ENCODE peak calls at places on chromosomes 13 and 19, in five cellular contexts. P is CD4-positive, alpha-beta T cell; L is fibroblast of lung; C is ovary; Q is upper lobe of left lung. O is an unnamed sample.
A peak's percentile ranks its signal among the peaks of the same experiment; 100 is the strongest.

GRCh38 chr19:7744199-7744786 is 3.0 kb downstream of the CD209 start:
- DNase-seq in C (no peak), Q (no peak), L (no peak), P (no peak), O (no peak)

GRCh38 chr19:6639439-6639838 is 30.5 kb downstream of the TNFSF14 start:
- DNase-seq in P (no peak), Q (no peak), L (no peak), C (no peak), O (peak; percentile 56)

GRCh38 chr13:31807090-31807541 is 67.8 kb downstream of the RXFP2 start:
- DNase-seq in Q (no peak), P (peak; percentile 9), L (no peak), C (no peak), O (no peak)

GRCh38 chr19:2575734-2576481 is 100.0 kb downstream of the GADD45B start:
- DNase-seq in C (peak; percentile 79), Q (peak; percentile 88), P (no peak), L (peak; percentile 91), O (no peak)

GRCh38 chr19:46840157-46840942 is 10.3 kb downstream of the AP2S1 start:
- DNase-seq in C (peak; percentile 71), L (peak; percentile 76), P (peak; percentile 25), Q (no peak), O (no peak)

GRCh38 chr19:16970821-16971220 is 55.8 kb downstream of the CPAMD8 start:
- DNase-seq in L (no peak), Q (no peak), P (no peak), C (no peak), O (no peak)

GRCh38 chr13:84831666-84832657 is 949.7 kb upstream of the SLITRK1 start:
- DNase-seq in C (peak; percentile 17), P (no peak), L (no peak), Q (peak; percentile 48), O (no peak)

GRCh38 chr13:48570225-48570828 is 37.4 kb upstream of the RCBTB2 start:
- DNase-seq in L (no peak), P (no peak), C (no peak), Q (no peak), O (no peak)

GRCh38 chr19:45947926-45948325 is 25.7 kb downstream of the NOVA2 start:
- DNase-seq in C (no peak), P (no peak), L (no peak), Q (no peak), O (peak; percentile 10)

GRCh38 chr13:23619073-23619855 is 49.1 kb downstream of the TNFRSF19 start:
- DNase-seq in C (no peak), L (no peak), Q (no peak), P (no peak), O (no peak)

GRCh38 chr13:53321301-53321700 is 292.7 kb downstream of the OLFM4 start:
- DNase-seq in C (no peak), L (no peak), Q (no peak), P (no peak), O (no peak)

GRCh38 chr13:49022472-49023144 is 46.9 kb downstream of the FNDC3A start:
- DNase-seq in P (no peak), C (no peak), L (peak; percentile 42), Q (no peak), O (no peak)

GRCh38 chr19:58059003-58059671 is at the start of gene ZNF135:
- DNase-seq in C (peak; percentile 93), L (peak; percentile 90), P (peak; percentile 22), Q (peak; percentile 95), O (no peak)

GRCh38 chr13:106133025-106133424 is 402.4 kb downstream of the EFNB2 start:
- DNase-seq in C (no peak), P (no peak), Q (no peak), L (peak; percentile 75), O (peak; percentile 41)

GRCh38 chr13:27868639-27869435 is 51.0 kb upstream of the PDX1 start:
- DNase-seq in Q (no peak), C (no peak), L (peak; percentile 8), P (no peak), O (no peak)

GRCh38 chr13:106680796-106681482 is 113.0 kb upstream of the ARGLU1 start:
- DNase-seq in P (no peak), L (no peak), Q (peak; percentile 8), C (no peak), O (no peak)

GRCh38 chr19:823565-824121 is 1.9 kb upstream of the PLPPR3 start:
- DNase-seq in L (no peak), Q (no peak), C (no peak), P (no peak), O (no peak)

GRCh38 chr19:29779921-29780320 is 31.9 kb upstream of the CCNE1 start:
- DNase-seq in L (no peak), Q (no peak), P (no peak), C (no peak), O (no peak)

GRCh38 chr13:103275708-103276107 is 209.5 kb upstream of the SLC10A2 start:
- DNase-seq in L (no peak), P (no peak), C (no peak), Q (no peak), O (no peak)

GRCh38 chr19:43316591-43317319 is 36.7 kb upstream of the CD177 start:
- DNase-seq in Q (peak; percentile 39), P (no peak), C (no peak), L (peak; percentile 9), O (no peak)

GRCh38 chr13:40352385-40352778 is 314.1 kb downstream of the FOXO1 start:
- DNase-seq in L (peak; percentile 88), Q (no peak), P (no peak), C (no peak), O (no peak)

GRCh38 chr19:14366529-14366928 is 14.7 kb upstream of the ADGRE5 start:
- DNase-seq in Q (no peak), P (peak; percentile 92), C (no peak), L (peak; percentile 81), O (no peak)

GRCh38 chr13:28340272-28340793 is 154.6 kb downstream of the FLT1 start:
- DNase-seq in Q (no peak), L (no peak), C (no peak), P (no peak), O (no peak)

GRCh38 chr13:109105899-109106298 is 476.5 kb downstream of the MYO16 start:
- DNase-seq in L (peak; percentile 21), C (no peak), P (no peak), Q (no peak), O (no peak)

DNA sequence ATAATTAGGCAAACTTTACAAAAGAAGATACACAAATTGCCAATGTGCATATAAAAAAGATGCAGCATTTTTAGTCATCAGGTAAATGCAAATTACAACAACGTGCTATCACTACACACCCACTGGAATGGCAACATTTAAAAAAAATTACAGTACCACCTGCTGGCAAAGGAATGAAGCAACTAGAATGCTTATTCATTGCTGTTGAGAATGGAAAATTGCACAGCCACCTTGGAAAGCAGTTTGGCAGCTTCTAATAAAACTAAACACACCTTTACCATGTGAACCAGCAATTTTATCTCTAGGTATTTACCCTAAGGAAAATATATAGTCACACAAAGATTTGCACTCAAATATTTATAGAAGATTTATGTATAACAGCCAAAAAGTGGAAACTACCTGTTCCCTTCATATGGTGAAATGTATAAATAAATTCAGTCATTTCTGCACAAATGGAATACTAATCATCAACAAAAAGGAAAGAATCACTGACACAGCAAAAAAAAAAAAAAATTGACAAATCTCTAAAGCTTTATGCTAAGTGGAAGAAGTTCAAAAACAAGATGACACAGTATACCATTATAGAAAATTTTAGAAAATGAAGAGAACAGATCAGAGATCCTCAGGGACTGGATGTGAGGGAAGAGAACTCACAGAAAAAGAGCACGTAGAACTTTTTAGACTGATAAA is 30.3 kb downstream of the OXGR1 start:
- DNase-seq in Q (no peak), L (no peak), P (no peak), C (no peak), O (no peak)
- TF ChIP-seq CTCF in Q (no peak), L (no peak), P (no peak), C (no peak), O (no peak)

GRCh38 chr13:21557995-21558394 is 46.0 kb downstream of the MICU2 start:
- DNase-seq in L (no peak), Q (no peak), C (no peak), P (no peak), O (no peak)
- TF ChIP-seq CTCF in L (peak; percentile 18), Q (no peak), C (no peak), P (peak; percentile 19), O (peak; percentile 71)

DNA sequence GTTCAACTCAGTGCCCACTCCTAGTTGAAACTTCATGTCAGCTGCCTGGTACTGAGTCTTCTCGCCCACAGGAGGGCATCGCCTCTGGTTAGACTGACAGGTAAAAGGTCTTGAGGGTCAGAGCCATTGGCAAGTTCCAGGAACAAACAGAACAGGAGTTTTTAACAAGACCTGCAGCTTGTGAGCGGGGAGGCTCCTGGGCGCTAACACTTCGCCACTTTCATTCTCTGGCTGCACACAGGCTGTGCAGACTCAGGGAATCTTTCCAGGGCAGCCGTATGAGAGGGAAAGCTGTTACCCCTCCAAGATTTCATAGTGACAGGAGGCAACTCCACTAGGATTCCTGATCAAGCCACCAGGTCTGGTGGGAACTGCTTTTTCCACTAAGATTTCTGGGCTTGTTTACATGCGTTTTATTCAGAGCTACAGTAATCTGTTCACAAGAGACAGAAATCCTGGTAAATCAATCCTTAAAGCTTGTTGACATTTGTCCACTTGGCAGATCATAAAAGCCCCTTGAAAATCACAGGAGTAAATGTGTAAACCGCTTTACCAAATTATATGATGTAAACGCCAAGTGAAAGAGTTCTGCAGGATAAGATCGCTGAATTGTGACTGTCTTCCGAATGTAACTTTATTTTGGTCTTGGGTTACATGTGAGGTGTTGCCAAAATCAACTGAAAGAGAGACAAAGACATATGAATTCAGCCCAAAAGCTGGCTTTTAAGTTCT is 190.6 kb downstream of the MZT1 start:
- DNase-seq in C (no peak), P (no peak), Q (no peak), L (peak; percentile 28), O (peak; percentile 19)
- TF ChIP-seq CTCF in C (no peak), P (no peak), Q (no peak), L (no peak), O (peak; percentile 16)

DNA sequence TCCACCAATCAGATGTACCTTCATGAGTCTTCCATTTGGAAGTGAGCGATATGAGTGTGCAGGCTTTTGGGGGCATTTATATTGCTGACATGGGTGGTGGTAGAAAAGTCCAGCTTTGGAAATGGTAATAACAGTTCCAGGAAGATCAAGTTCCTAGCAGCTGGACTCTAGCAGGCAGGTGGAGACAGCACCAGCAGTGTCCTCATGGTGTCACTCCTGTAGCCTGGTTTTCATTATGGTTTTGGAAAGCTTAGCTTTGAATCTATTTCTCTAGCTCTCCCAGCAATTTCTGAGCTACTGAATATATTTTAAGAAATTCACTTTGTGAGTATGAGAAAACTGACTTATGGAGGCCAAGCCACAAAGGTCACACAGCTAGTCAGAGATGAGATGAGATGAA is 523.2 kb upstream of the HTR2A start:
- DNase-seq in C (no peak), P (no peak), Q (no peak), L (peak; percentile 45), O (no peak)
- TF ChIP-seq CTCF in C (no peak), P (no peak), Q (no peak), L (no peak), O (no peak)

GRCh38 chr13:21061077-21061945 is at the start of gene LATS2:
- DNase-seq in Q (peak; percentile 99), C (peak; percentile 98), P (no peak), L (peak; percentile 92), O (peak; percentile 20)
- TF ChIP-seq CTCF in Q (peak; percentile 33), C (no peak), P (no peak), L (peak; percentile 11), O (peak; percentile 30)